ENCODE peak calls at places on chromosomes 5 and 9, in nine cellular contexts. One of them, this sample, is unnamed.

GRCh38 chr5:138506370-138507113 is 36.5 kb downstream of the ETF1 start:
- DNase-seq in stimulated activated CD4-positive, alpha-beta T cell treated with anti-CD3 and anti-CD28 coated beads, Interleukin-12 subunit alpha, Interleukin-12 subunit beta, amount 100 ng/mL, for 4 hours: no peak
- DNase-seq in activated CD8-positive, alpha-beta memory T cell treated with anti-CD3 and anti-CD28 coated beads for 4 hours: no peak
- DNase-seq in astrocyte of the spinal cord: no peak
- DNase-seq in RWPE1: no peak
- DNase-seq in activated CD4-positive, alpha-beta T cell treated with anti-CD3 and anti-CD28 coated beads for 4 hours: no peak
- DNase-seq in natural killer cell: no peak
- DNase-seq in GM03348: no peak
- DNase-seq in EL: no peak
- DNase-seq in this sample: no peak

GRCh38 chr5:137616046-137616445 is 116.9 kb upstream of the SPOCK1 start:
- DNase-seq in stimulated activated CD4-positive, alpha-beta T cell treated with anti-CD3 and anti-CD28 coated beads, Interleukin-12 subunit alpha, Interleukin-12 subunit beta, amount 100 ng/mL, for 4 hours: no peak
- DNase-seq in activated CD8-positive, alpha-beta memory T cell treated with anti-CD3 and anti-CD28 coated beads for 4 hours: no peak
- DNase-seq in astrocyte of the spinal cord: no peak
- DNase-seq in RWPE1: no peak
- DNase-seq in activated CD4-positive, alpha-beta T cell treated with anti-CD3 and anti-CD28 coated beads for 4 hours: no peak
- DNase-seq in natural killer cell: no peak
- DNase-seq in GM03348: no peak
- DNase-seq in EL: no peak
- DNase-seq in this sample: no peak

GRCh38 chr5:60366489-60366888 is 333.5 kb downstream of the DEPDC1B start:
- DNase-seq in stimulated activated CD4-positive, alpha-beta T cell treated with anti-CD3 and anti-CD28 coated beads, Interleukin-12 subunit alpha, Interleukin-12 subunit beta, amount 100 ng/mL, for 4 hours: no peak
- DNase-seq in activated CD8-positive, alpha-beta memory T cell treated with anti-CD3 and anti-CD28 coated beads for 4 hours: no peak
- DNase-seq in astrocyte of the spinal cord: peak; percentile 19
- DNase-seq in RWPE1: no peak
- DNase-seq in activated CD4-positive, alpha-beta T cell treated with anti-CD3 and anti-CD28 coated beads for 4 hours: no peak
- DNase-seq in natural killer cell: no peak
- DNase-seq in GM03348: no peak
- DNase-seq in EL: peak; percentile 15
- DNase-seq in this sample: no peak

GRCh38 chr9:38226491-38226951 is 157.5 kb upstream of the SHB start:
- DNase-seq in stimulated activated CD4-positive, alpha-beta T cell treated with anti-CD3 and anti-CD28 coated beads, Interleukin-12 subunit alpha, Interleukin-12 subunit beta, amount 100 ng/mL, for 4 hours: no peak
- DNase-seq in activated CD8-positive, alpha-beta memory T cell treated with anti-CD3 and anti-CD28 coated beads for 4 hours: no peak
- DNase-seq in astrocyte of the spinal cord: no peak
- DNase-seq in RWPE1: no peak
- DNase-seq in activated CD4-positive, alpha-beta T cell treated with anti-CD3 and anti-CD28 coated beads for 4 hours: no peak
- DNase-seq in natural killer cell: no peak
- DNase-seq in GM03348: no peak
- DNase-seq in EL: peak; percentile 16
- DNase-seq in this sample: no peak

GRCh38 chr9:93317495-93318094 is 133.7 kb downstream of the WNK2 start:
- DNase-seq in stimulated activated CD4-positive, alpha-beta T cell treated with anti-CD3 and anti-CD28 coated beads, Interleukin-12 subunit alpha, Interleukin-12 subunit beta, amount 100 ng/mL, for 4 hours: no peak
- DNase-seq in activated CD8-positive, alpha-beta memory T cell treated with anti-CD3 and anti-CD28 coated beads for 4 hours: no peak
- DNase-seq in astrocyte of the spinal cord: no peak
- DNase-seq in RWPE1: no peak
- DNase-seq in activated CD4-positive, alpha-beta T cell treated with anti-CD3 and anti-CD28 coated beads for 4 hours: no peak
- DNase-seq in natural killer cell: no peak
- DNase-seq in GM03348: no peak
- DNase-seq in EL: no peak
- DNase-seq in this sample: no peak

GRCh38 chr9:107737987-107738743 is 248.6 kb upstream of the KLF4 start:
- DNase-seq in stimulated activated CD4-positive, alpha-beta T cell treated with anti-CD3 and anti-CD28 coated beads, Interleukin-12 subunit alpha, Interleukin-12 subunit beta, amount 100 ng/mL, for 4 hours: no peak
- DNase-seq in activated CD8-positive, alpha-beta memory T cell treated with anti-CD3 and anti-CD28 coated beads for 4 hours: no peak
- DNase-seq in astrocyte of the spinal cord: peak; percentile 51
- DNase-seq in RWPE1: peak; percentile 86
- DNase-seq in activated CD4-positive, alpha-beta T cell treated with anti-CD3 and anti-CD28 coated beads for 4 hours: no peak
- DNase-seq in natural killer cell: no peak
- DNase-seq in GM03348: peak; percentile 85
- DNase-seq in EL: peak; percentile 93
- DNase-seq in this sample: no peak

GRCh38 chr9:91001146-91001611 is 199.6 kb downstream of the SYK start:
- DNase-seq in stimulated activated CD4-positive, alpha-beta T cell treated with anti-CD3 and anti-CD28 coated beads, Interleukin-12 subunit alpha, Interleukin-12 subunit beta, amount 100 ng/mL, for 4 hours: no peak
- DNase-seq in activated CD8-positive, alpha-beta memory T cell treated with anti-CD3 and anti-CD28 coated beads for 4 hours: no peak
- DNase-seq in astrocyte of the spinal cord: peak; percentile 48
- DNase-seq in RWPE1: peak; percentile 99
- DNase-seq in activated CD4-positive, alpha-beta T cell treated with anti-CD3 and anti-CD28 coated beads for 4 hours: no peak
- DNase-seq in natural killer cell: no peak
- DNase-seq in GM03348: peak; percentile 37
- DNase-seq in EL: peak; percentile 79
- DNase-seq in this sample: no peak

GRCh38 chr5:100496296-100496695 is 38.9 kb upstream of the FAM174A start:
- DNase-seq in stimulated activated CD4-positive, alpha-beta T cell treated with anti-CD3 and anti-CD28 coated beads, Interleukin-12 subunit alpha, Interleukin-12 subunit beta, amount 100 ng/mL, for 4 hours: no peak
- DNase-seq in activated CD8-positive, alpha-beta memory T cell treated with anti-CD3 and anti-CD28 coated beads for 4 hours: no peak
- DNase-seq in astrocyte of the spinal cord: peak; percentile 9
- DNase-seq in RWPE1: no peak
- DNase-seq in activated CD4-positive, alpha-beta T cell treated with anti-CD3 and anti-CD28 coated beads for 4 hours: no peak
- DNase-seq in natural killer cell: no peak
- DNase-seq in GM03348: no peak
- DNase-seq in EL: no peak
- DNase-seq in this sample: no peak

GRCh38 chr9:89576404-89576824 is 28.4 kb upstream of the GADD45G start:
- DNase-seq in stimulated activated CD4-positive, alpha-beta T cell treated with anti-CD3 and anti-CD28 coated beads, Interleukin-12 subunit alpha, Interleukin-12 subunit beta, amount 100 ng/mL, for 4 hours: no peak
- DNase-seq in activated CD8-positive, alpha-beta memory T cell treated with anti-CD3 and anti-CD28 coated beads for 4 hours: no peak
- DNase-seq in astrocyte of the spinal cord: peak; percentile 45
- DNase-seq in RWPE1: peak; percentile 46
- DNase-seq in activated CD4-positive, alpha-beta T cell treated with anti-CD3 and anti-CD28 coated beads for 4 hours: peak; percentile 39
- DNase-seq in natural killer cell: no peak
- DNase-seq in GM03348: peak; percentile 32
- DNase-seq in EL: peak; percentile 23
- DNase-seq in this sample: no peak

GRCh38 chr5:102681403-102681983 is 73.6 kb upstream of the PAM start:
- DNase-seq in stimulated activated CD4-positive, alpha-beta T cell treated with anti-CD3 and anti-CD28 coated beads, Interleukin-12 subunit alpha, Interleukin-12 subunit beta, amount 100 ng/mL, for 4 hours: peak; percentile 62
- DNase-seq in activated CD8-positive, alpha-beta memory T cell treated with anti-CD3 and anti-CD28 coated beads for 4 hours: peak; percentile 36
- DNase-seq in astrocyte of the spinal cord: peak; percentile 72
- DNase-seq in RWPE1: peak; percentile 68
- DNase-seq in activated CD4-positive, alpha-beta T cell treated with anti-CD3 and anti-CD28 coated beads for 4 hours: peak; percentile 69
- DNase-seq in natural killer cell: peak; percentile 21
- DNase-seq in GM03348: peak; percentile 71
- DNase-seq in EL: peak; percentile 79
- DNase-seq in this sample: peak; percentile 25

GRCh38 chr9:105854056-105854782 is 159.9 kb downstream of the TMEM38B start:
- DNase-seq in stimulated activated CD4-positive, alpha-beta T cell treated with anti-CD3 and anti-CD28 coated beads, Interleukin-12 subunit alpha, Interleukin-12 subunit beta, amount 100 ng/mL, for 4 hours: no peak
- DNase-seq in activated CD8-positive, alpha-beta memory T cell treated with anti-CD3 and anti-CD28 coated beads for 4 hours: no peak
- DNase-seq in astrocyte of the spinal cord: no peak
- DNase-seq in RWPE1: no peak
- DNase-seq in activated CD4-positive, alpha-beta T cell treated with anti-CD3 and anti-CD28 coated beads for 4 hours: no peak
- DNase-seq in natural killer cell: no peak
- DNase-seq in GM03348: no peak
- DNase-seq in EL: no peak
- DNase-seq in this sample: no peak

GRCh38 chr5:11734369-11734768 is 169.9 kb downstream of the CTNND2 start:
- DNase-seq in stimulated activated CD4-positive, alpha-beta T cell treated with anti-CD3 and anti-CD28 coated beads, Interleukin-12 subunit alpha, Interleukin-12 subunit beta, amount 100 ng/mL, for 4 hours: no peak
- DNase-seq in activated CD8-positive, alpha-beta memory T cell treated with anti-CD3 and anti-CD28 coated beads for 4 hours: no peak
- DNase-seq in astrocyte of the spinal cord: no peak
- DNase-seq in RWPE1: no peak
- DNase-seq in activated CD4-positive, alpha-beta T cell treated with anti-CD3 and anti-CD28 coated beads for 4 hours: no peak
- DNase-seq in natural killer cell: no peak
- DNase-seq in GM03348: no peak
- DNase-seq in EL: no peak
- DNase-seq in this sample: no peak

GRCh38 chr9:36317766-36318165 is 59.5 kb upstream of the GNE start:
- DNase-seq in stimulated activated CD4-positive, alpha-beta T cell treated with anti-CD3 and anti-CD28 coated beads, Interleukin-12 subunit alpha, Interleukin-12 subunit beta, amount 100 ng/mL, for 4 hours: no peak
- DNase-seq in activated CD8-positive, alpha-beta memory T cell treated with anti-CD3 and anti-CD28 coated beads for 4 hours: no peak
- DNase-seq in astrocyte of the spinal cord: no peak
- DNase-seq in RWPE1: peak; percentile 88
- DNase-seq in activated CD4-positive, alpha-beta T cell treated with anti-CD3 and anti-CD28 coated beads for 4 hours: no peak
- DNase-seq in natural killer cell: no peak
- DNase-seq in GM03348: no peak
- DNase-seq in EL: no peak
- DNase-seq in this sample: no peak